ENCODE peak calls at places on chromosome 1, in eight cellular contexts. P is ureter, X is NCI-H345, J is neural crest cell, A is kidney, Q is COR-L47, Z is ecto neural progenitor cell, R is lower leg skin. K is an unnamed sample.

GRCh38 chr1:20666804-20667203 is 5.6 kb upstream of the DDOST start:
- DNase-seq in P (no peak), X (no peak), J (no peak), A (no peak), Q (no peak), Z (no peak), R (no peak), K (no peak)

GRCh38 chr1:1889847-1890505 is 911 bp downstream of the GNB1 start:
- DNase-seq in P (no peak), X (no peak), J (peak), A (peak), Q (no peak), Z (no peak), R (no peak), K (peak)

GRCh38 chr1:32954183-32954582 is 10.4 kb downstream of the RNF19B start:
- DNase-seq in P (no peak), X (no peak), J (no peak), A (no peak), Q (no peak), Z (no peak), R (no peak), K (no peak)

GRCh38 chr1:167562697-167563096 is 9.1 kb upstream of the CREG1 start:
- DNase-seq in P (no peak), X (no peak), J (no peak), A (no peak), Q (no peak), Z (no peak), R (no peak), K (no peak)

GRCh38 chr1:165444897-165445370 is at the start of gene RXRG:
- DNase-seq in P (no peak), X (peak), J (peak), A (peak), Q (peak), Z (peak), R (no peak), K (no peak)

GRCh38 chr1:59900640-59901039 is 25.9 kb downstream of the CYP2J2 start:
- DNase-seq in P (no peak), X (no peak), J (no peak), A (no peak), Q (no peak), Z (no peak), R (no peak), K (no peak)

GRCh38 chr1:202662081-202662480 is 48.2 kb downstream of the SYT2 start:
- DNase-seq in P (no peak), X (peak), J (no peak), A (no peak), Q (peak), Z (no peak), R (no peak), K (no peak)

GRCh38 chr1:210330279-210330866 is 1.7 kb downstream of the HHAT start:
- DNase-seq in P (no peak), X (peak), J (no peak), A (no peak), Q (peak), Z (no peak), R (no peak), K (no peak)

GRCh38 chr1:8133657-8134430 is 107.7 kb upstream of the ERRFI1 start:
- DNase-seq in P (peak), X (no peak), J (no peak), A (no peak), Q (no peak), Z (no peak), R (peak), K (peak)

GRCh38 chr1:115158181-115158580 is 68.9 kb upstream of the TSPAN2 start:
- DNase-seq in P (no peak), X (no peak), J (no peak), A (no peak), Q (no peak), Z (no peak), R (no peak), K (peak)

GRCh38 chr1:34002810-34003209 is 138.9 kb downstream of the HMGB4 start:
- DNase-seq in P (no peak), X (no peak), J (no peak), A (no peak), Q (no peak), Z (no peak), R (no peak), K (no peak)